ENCODE peak calls at places on chromosome 16, in eight cellular contexts. One of them, this sample, is unnamed.

GRCh38 chr16:85525464-85526117 is 87.5 kb upstream of the GSE1 start:
- DNase-seq in M059J: no peak
- DNase-seq in sciatic nerve: no peak
- DNase-seq in prostate gland: no peak
- DNase-seq in brain microvascular endothelial cell: no peak
- DNase-seq in stimulated activated naive CD4-positive, alpha-beta T cell: no peak
- DNase-seq in NCI-H1092: no peak
- DNase-seq in GM10248: no peak
- DNase-seq in this sample: no peak

GRCh38 chr16:15970202-15970601 is 20.8 kb downstream of the ABCC1 start:
- DNase-seq in sciatic nerve: no peak
- DNase-seq in brain microvascular endothelial cell: no peak
- DNase-seq in GM10248: no peak
- DNase-seq in M059J: peak
- DNase-seq in stimulated activated naive CD4-positive, alpha-beta T cell: no peak
- DNase-seq in prostate gland: no peak
- DNase-seq in NCI-H1092: no peak
- DNase-seq in this sample: no peak

GRCh38 chr16:66014221-66014620 is 352.3 kb upstream of the CDH5 start:
- DNase-seq in brain microvascular endothelial cell: no peak
- DNase-seq in GM10248: no peak
- DNase-seq in prostate gland: no peak
- DNase-seq in stimulated activated naive CD4-positive, alpha-beta T cell: no peak
- DNase-seq in NCI-H1092: no peak
- DNase-seq in M059J: no peak
- DNase-seq in sciatic nerve: no peak
- DNase-seq in this sample: no peak

GRCh38 chr16:81889896-81890634 is 111.0 kb downstream of the PLCG2 start:
- DNase-seq in M059J: peak
- DNase-seq in prostate gland: peak
- DNase-seq in sciatic nerve: no peak
- DNase-seq in stimulated activated naive CD4-positive, alpha-beta T cell: peak
- DNase-seq in GM10248: peak
- DNase-seq in brain microvascular endothelial cell: peak
- DNase-seq in NCI-H1092: peak
- DNase-seq in this sample: no peak

GRCh38 chr16:154223-155030 is 2.0 kb downstream of the HBZ start:
- DNase-seq in NCI-H1092: no peak
- DNase-seq in M059J: no peak
- DNase-seq in prostate gland: no peak
- DNase-seq in sciatic nerve: no peak
- DNase-seq in brain microvascular endothelial cell: peak
- DNase-seq in GM10248: peak
- DNase-seq in stimulated activated naive CD4-positive, alpha-beta T cell: no peak
- DNase-seq in this sample: no peak

GRCh38 chr16:28830531-28830930 is 7.7 kb downstream of the ATXN2L start:
- DNase-seq in prostate gland: no peak
- DNase-seq in GM10248: no peak
- DNase-seq in NCI-H1092: no peak
- DNase-seq in sciatic nerve: no peak
- DNase-seq in stimulated activated naive CD4-positive, alpha-beta T cell: no peak
- DNase-seq in brain microvascular endothelial cell: no peak
- DNase-seq in M059J: no peak
- DNase-seq in this sample: no peak

GRCh38 chr16:50546125-50546524 is 2.1 kb upstream of the NKD1 start:
- DNase-seq in prostate gland: no peak
- DNase-seq in stimulated activated naive CD4-positive, alpha-beta T cell: no peak
- DNase-seq in brain microvascular endothelial cell: no peak
- DNase-seq in M059J: no peak
- DNase-seq in sciatic nerve: no peak
- DNase-seq in GM10248: no peak
- DNase-seq in NCI-H1092: no peak
- DNase-seq in this sample: no peak

GRCh38 chr16:29662729-29663019 is 373 bp upstream of the SPN start:
- DNase-seq in sciatic nerve: no peak
- DNase-seq in GM10248: peak
- DNase-seq in NCI-H1092: no peak
- DNase-seq in prostate gland: no peak
- DNase-seq in brain microvascular endothelial cell: no peak
- DNase-seq in M059J: no peak
- DNase-seq in stimulated activated naive CD4-positive, alpha-beta T cell: peak
- DNase-seq in this sample: no peak

GRCh38 chr16:66510298-66510697 is 39.6 kb downstream of the TK2 start:
- DNase-seq in prostate gland: no peak
- DNase-seq in NCI-H1092: no peak
- DNase-seq in brain microvascular endothelial cell: no peak
- DNase-seq in sciatic nerve: peak
- DNase-seq in GM10248: no peak
- DNase-seq in stimulated activated naive CD4-positive, alpha-beta T cell: no peak
- DNase-seq in M059J: no peak
- DNase-seq in this sample: peak

GRCh38 chr16:54930034-54930938 is at the start of gene IRX5:
- DNase-seq in brain microvascular endothelial cell: peak
- DNase-seq in sciatic nerve: peak
- DNase-seq in prostate gland: peak
- DNase-seq in stimulated activated naive CD4-positive, alpha-beta T cell: no peak
- DNase-seq in M059J: peak
- DNase-seq in GM10248: peak
- DNase-seq in NCI-H1092: peak
- DNase-seq in this sample: peak

GRCh38 chr16:27816561-27816960 is 247.0 kb downstream of the GSG1L start:
- DNase-seq in brain microvascular endothelial cell: no peak
- DNase-seq in prostate gland: no peak
- DNase-seq in M059J: no peak
- DNase-seq in GM10248: no peak
- DNase-seq in sciatic nerve: no peak
- DNase-seq in stimulated activated naive CD4-positive, alpha-beta T cell: no peak
- DNase-seq in NCI-H1092: no peak
- DNase-seq in this sample: no peak

GRCh38 chr16:27792486-27793275 is 242.7 kb downstream of the KATNIP start:
- DNase-seq in brain microvascular endothelial cell: peak
- DNase-seq in M059J: peak
- DNase-seq in sciatic nerve: no peak
- DNase-seq in NCI-H1092: no peak
- DNase-seq in stimulated activated naive CD4-positive, alpha-beta T cell: no peak
- DNase-seq in GM10248: no peak
- DNase-seq in prostate gland: no peak
- DNase-seq in this sample: no peak

GRCh38 chr16:50566336-50566962 is 18.3 kb downstream of the NKD1 start:
- DNase-seq in prostate gland: no peak
- DNase-seq in M059J: no peak
- DNase-seq in GM10248: no peak
- DNase-seq in sciatic nerve: no peak
- DNase-seq in NCI-H1092: no peak
- DNase-seq in brain microvascular endothelial cell: no peak
- DNase-seq in stimulated activated naive CD4-positive, alpha-beta T cell: no peak
- DNase-seq in this sample: no peak

GRCh38 chr16:80739523-80739922 is 64.9 kb downstream of the CDYL2 start:
- DNase-seq in GM10248: no peak
- DNase-seq in brain microvascular endothelial cell: no peak
- DNase-seq in stimulated activated naive CD4-positive, alpha-beta T cell: no peak
- DNase-seq in prostate gland: no peak
- DNase-seq in sciatic nerve: no peak
- DNase-seq in NCI-H1092: no peak
- DNase-seq in M059J: peak
- DNase-seq in this sample: no peak

GRCh38 chr16:67719778-67720144 is 645 bp upstream of the GFOD2 start:
- DNase-seq in sciatic nerve: no peak
- DNase-seq in prostate gland: peak
- DNase-seq in M059J: peak
- DNase-seq in brain microvascular endothelial cell: peak
- DNase-seq in stimulated activated naive CD4-positive, alpha-beta T cell: peak
- DNase-seq in GM10248: no peak
- DNase-seq in NCI-H1092: no peak
- DNase-seq in this sample: no peak

GRCh38 chr16:89300976-89301360 is 83.5 kb downstream of the ZNF778 start:
- DNase-seq in stimulated activated naive CD4-positive, alpha-beta T cell: no peak
- DNase-seq in M059J: no peak
- DNase-seq in sciatic nerve: no peak
- DNase-seq in GM10248: no peak
- DNase-seq in prostate gland: no peak
- DNase-seq in brain microvascular endothelial cell: no peak
- DNase-seq in NCI-H1092: no peak
- DNase-seq in this sample: no peak

GRCh38 chr16:85402910-85403692 is 210.0 kb upstream of the GSE1 start:
- DNase-seq in stimulated activated naive CD4-positive, alpha-beta T cell: no peak
- DNase-seq in brain microvascular endothelial cell: peak
- DNase-seq in prostate gland: no peak
- DNase-seq in M059J: peak
- DNase-seq in GM10248: no peak
- DNase-seq in sciatic nerve: peak
- DNase-seq in NCI-H1092: no peak
- DNase-seq in this sample: no peak

GRCh38 chr16:1126577-1126976 is 26.3 kb upstream of the CACNA1H start:
- DNase-seq in M059J: no peak
- DNase-seq in sciatic nerve: no peak
- DNase-seq in GM10248: no peak
- DNase-seq in prostate gland: no peak
- DNase-seq in NCI-H1092: no peak
- DNase-seq in stimulated activated naive CD4-positive, alpha-beta T cell: no peak
- DNase-seq in brain microvascular endothelial cell: no peak
- DNase-seq in this sample: no peak

GRCh38 chr16:81140930-81141780 is 45.0 kb upstream of the GCSH start:
- DNase-seq in brain microvascular endothelial cell: no peak
- DNase-seq in prostate gland: no peak
- DNase-seq in M059J: no peak
- DNase-seq in NCI-H1092: no peak
- DNase-seq in stimulated activated naive CD4-positive, alpha-beta T cell: no peak
- DNase-seq in GM10248: no peak
- DNase-seq in sciatic nerve: no peak
- DNase-seq in this sample: no peak

GRCh38 chr16:55911616-55912015 is 36.4 kb upstream of the CES5A start:
- DNase-seq in prostate gland: no peak
- DNase-seq in NCI-H1092: no peak
- DNase-seq in stimulated activated naive CD4-positive, alpha-beta T cell: no peak
- DNase-seq in sciatic nerve: no peak
- DNase-seq in brain microvascular endothelial cell: no peak
- DNase-seq in GM10248: no peak
- DNase-seq in M059J: no peak
- DNase-seq in this sample: no peak

GRCh38 chr16:51907680-51908079 is 639.3 kb downstream of the TOX3 start:
- DNase-seq in stimulated activated naive CD4-positive, alpha-beta T cell: no peak
- DNase-seq in sciatic nerve: no peak
- DNase-seq in prostate gland: no peak
- DNase-seq in brain microvascular endothelial cell: peak
- DNase-seq in GM10248: no peak
- DNase-seq in NCI-H1092: no peak
- DNase-seq in M059J: no peak
- DNase-seq in this sample: no peak

GRCh38 chr16:89009343-89010209 is 32.6 kb upstream of the CBFA2T3 start:
- DNase-seq in sciatic nerve: no peak
- DNase-seq in brain microvascular endothelial cell: no peak
- DNase-seq in GM10248: peak
- DNase-seq in NCI-H1092: no peak
- DNase-seq in M059J: no peak
- DNase-seq in stimulated activated naive CD4-positive, alpha-beta T cell: no peak
- DNase-seq in prostate gland: no peak
- DNase-seq in this sample: no peak

GRCh38 chr16:47016700-47017133 is 43.2 kb upstream of the DNAJA2 start:
- DNase-seq in brain microvascular endothelial cell: no peak
- DNase-seq in prostate gland: no peak
- DNase-seq in GM10248: peak
- DNase-seq in M059J: no peak
- DNase-seq in NCI-H1092: no peak
- DNase-seq in stimulated activated naive CD4-positive, alpha-beta T cell: no peak
- DNase-seq in sciatic nerve: no peak
- DNase-seq in this sample: no peak

GRCh38 chr16:57609541-57610401 is 18.7 kb upstream of the ADGRG1 start:
- DNase-seq in M059J: no peak
- DNase-seq in brain microvascular endothelial cell: no peak
- DNase-seq in GM10248: peak
- DNase-seq in stimulated activated naive CD4-positive, alpha-beta T cell: peak
- DNase-seq in sciatic nerve: no peak
- DNase-seq in NCI-H1092: peak
- DNase-seq in prostate gland: no peak
- DNase-seq in this sample: no peak

GRCh38 chr16:301950-302349 is 19.0 kb downstream of the PDIA2 start:
- DNase-seq in NCI-H1092: no peak
- DNase-seq in stimulated activated naive CD4-positive, alpha-beta T cell: no peak
- DNase-seq in brain microvascular endothelial cell: no peak
- DNase-seq in M059J: no peak
- DNase-seq in sciatic nerve: no peak
- DNase-seq in prostate gland: no peak
- DNase-seq in GM10248: no peak
- DNase-seq in this sample: no peak

GRCh38 chr16:14458576-14458975 is 171.5 kb downstream of the PARN start:
- DNase-seq in NCI-H1092: no peak
- DNase-seq in sciatic nerve: no peak
- DNase-seq in prostate gland: no peak
- DNase-seq in GM10248: no peak
- DNase-seq in M059J: no peak
- DNase-seq in brain microvascular endothelial cell: no peak
- DNase-seq in stimulated activated naive CD4-positive, alpha-beta T cell: no peak
- DNase-seq in this sample: no peak

GRCh38 chr16:63613701-63614100 is 1508.2 kb downstream of the CDH11 start:
- DNase-seq in prostate gland: no peak
- DNase-seq in GM10248: no peak
- DNase-seq in M059J: peak
- DNase-seq in sciatic nerve: no peak
- DNase-seq in brain microvascular endothelial cell: peak
- DNase-seq in stimulated activated naive CD4-positive, alpha-beta T cell: no peak
- DNase-seq in NCI-H1092: no peak
- DNase-seq in this sample: no peak

GRCh38 chr16:30065943-30066881 is 652 bp downstream of the ALDOA start:
- DNase-seq in brain microvascular endothelial cell: peak
- DNase-seq in prostate gland: no peak
- DNase-seq in GM10248: no peak
- DNase-seq in stimulated activated naive CD4-positive, alpha-beta T cell: no peak
- DNase-seq in NCI-H1092: no peak
- DNase-seq in sciatic nerve: no peak
- DNase-seq in M059J: peak
- DNase-seq in this sample: peak

GRCh38 chr16:1959269-1960039 is at the start of gene NDUFB10:
- DNase-seq in M059J: peak
- DNase-seq in NCI-H1092: peak
- DNase-seq in GM10248: peak
- DNase-seq in sciatic nerve: peak
- DNase-seq in brain microvascular endothelial cell: peak
- DNase-seq in stimulated activated naive CD4-positive, alpha-beta T cell: peak
- DNase-seq in prostate gland: peak
- DNase-seq in this sample: peak

GRCh38 chr16:69890891-69891282 is 60.2 kb upstream of the CLEC18A start:
- DNase-seq in NCI-H1092: no peak
- DNase-seq in sciatic nerve: no peak
- DNase-seq in M059J: no peak
- DNase-seq in GM10248: no peak
- DNase-seq in brain microvascular endothelial cell: no peak
- DNase-seq in prostate gland: no peak
- DNase-seq in stimulated activated naive CD4-positive, alpha-beta T cell: no peak
- DNase-seq in this sample: no peak

GRCh38 chr16:75506567-75506966 is 11.3 kb upstream of the CHST6 start:
- DNase-seq in brain microvascular endothelial cell: peak
- DNase-seq in GM10248: no peak
- DNase-seq in NCI-H1092: no peak
- DNase-seq in stimulated activated naive CD4-positive, alpha-beta T cell: no peak
- DNase-seq in M059J: peak
- DNase-seq in sciatic nerve: no peak
- DNase-seq in prostate gland: no peak
- DNase-seq in this sample: no peak

GRCh38 chr16:81646561-81646960 is 132.5 kb upstream of the PLCG2 start:
- DNase-seq in NCI-H1092: no peak
- DNase-seq in GM10248: no peak
- DNase-seq in brain microvascular endothelial cell: no peak
- DNase-seq in stimulated activated naive CD4-positive, alpha-beta T cell: no peak
- DNase-seq in M059J: peak
- DNase-seq in prostate gland: no peak
- DNase-seq in sciatic nerve: no peak
- DNase-seq in this sample: no peak

GRCh38 chr16:87948119-87948545 is 3.1 kb upstream of the BANP start:
- DNase-seq in sciatic nerve: peak
- DNase-seq in NCI-H1092: no peak
- DNase-seq in brain microvascular endothelial cell: no peak
- DNase-seq in stimulated activated naive CD4-positive, alpha-beta T cell: no peak
- DNase-seq in GM10248: no peak
- DNase-seq in M059J: no peak
- DNase-seq in prostate gland: no peak
- DNase-seq in this sample: no peak

This sample was measured in DMS79.